ENCODE peak calls at places on chromosome 17, in four cellular contexts. One of them, this sample, is unnamed.

GRCh38 chr17:9225305-9226101 is 204.2 kb downstream of the NTN1 start:
- DNase-seq in hippocampal formation: no peak
- DNase-seq in activated CD8-positive, alpha-beta T cell treated with anti-CD3 and anti-CD28 coated beads for 36 hours: no peak
- DNase-seq in LoVo: no peak
- DNase-seq in this sample: no peak

GRCh38 chr17:81680150-81680549 is 3.4 kb downstream of the ARL16 start:
- DNase-seq in hippocampal formation: no peak
- DNase-seq in LoVo: no peak
- DNase-seq in activated CD8-positive, alpha-beta T cell treated with anti-CD3 and anti-CD28 coated beads for 36 hours: no peak
- DNase-seq in this sample: no peak

GRCh38 chr17:77127735-77128361 is 12.9 kb upstream of the SEC14L1 start:
- DNase-seq in LoVo: no peak
- DNase-seq in hippocampal formation: peak; percentile 38
- DNase-seq in activated CD8-positive, alpha-beta T cell treated with anti-CD3 and anti-CD28 coated beads for 36 hours: peak; percentile 91
- DNase-seq in this sample: peak; percentile 87

GRCh38 chr17:34171245-34171818 is 83.8 kb upstream of the CCL2 start:
- DNase-seq in hippocampal formation: no peak
- DNase-seq in activated CD8-positive, alpha-beta T cell treated with anti-CD3 and anti-CD28 coated beads for 36 hours: peak; percentile 77
- DNase-seq in LoVo: peak; percentile 38
- DNase-seq in this sample: peak; percentile 74

GRCh38 chr17:60164697-60165096 is 14.9 kb downstream of the CA4 start:
- DNase-seq in LoVo: no peak
- DNase-seq in hippocampal formation: no peak
- DNase-seq in activated CD8-positive, alpha-beta T cell treated with anti-CD3 and anti-CD28 coated beads for 36 hours: no peak
- DNase-seq in this sample: no peak

GRCh38 chr17:35891273-35891672 is 11.1 kb upstream of the CCL5 start:
- DNase-seq in activated CD8-positive, alpha-beta T cell treated with anti-CD3 and anti-CD28 coated beads for 36 hours: no peak
- DNase-seq in hippocampal formation: no peak
- DNase-seq in LoVo: no peak
- DNase-seq in this sample: no peak

GRCh38 chr17:59963738-59964454 is 644 bp downstream of the RNFT1 start:
- DNase-seq in activated CD8-positive, alpha-beta T cell treated with anti-CD3 and anti-CD28 coated beads for 36 hours: peak; percentile 68
- DNase-seq in hippocampal formation: peak; percentile 75
- DNase-seq in LoVo: peak; percentile 39
- DNase-seq in this sample: peak; percentile 90

GRCh38 chr17:69733171-69734014 is 318.9 kb downstream of the MAP2K6 start:
- DNase-seq in activated CD8-positive, alpha-beta T cell treated with anti-CD3 and anti-CD28 coated beads for 36 hours: no peak
- DNase-seq in LoVo: no peak
- DNase-seq in hippocampal formation: no peak
- DNase-seq in this sample: peak; percentile 93

GRCh38 chr17:48344241-48344640 is 85.8 kb downstream of the SKAP1 start:
- DNase-seq in hippocampal formation: no peak
- DNase-seq in activated CD8-positive, alpha-beta T cell treated with anti-CD3 and anti-CD28 coated beads for 36 hours: no peak
- DNase-seq in LoVo: no peak
- DNase-seq in this sample: no peak

GRCh38 chr17:73642659-73643011 is 1.6 kb downstream of the SDK2 start:
- DNase-seq in activated CD8-positive, alpha-beta T cell treated with anti-CD3 and anti-CD28 coated beads for 36 hours: no peak
- DNase-seq in LoVo: no peak
- DNase-seq in hippocampal formation: no peak
- DNase-seq in this sample: no peak

GRCh38 chr17:74361613-74362391 is at the start of gene BTBD17:
- DNase-seq in activated CD8-positive, alpha-beta T cell treated with anti-CD3 and anti-CD28 coated beads for 36 hours: peak; percentile 54
- DNase-seq in hippocampal formation: peak; percentile 48
- DNase-seq in LoVo: no peak
- DNase-seq in this sample: no peak

GRCh38 chr17:2395258-2396170 is 5.3 kb downstream of the MNT start:
- DNase-seq in activated CD8-positive, alpha-beta T cell treated with anti-CD3 and anti-CD28 coated beads for 36 hours: no peak
- DNase-seq in hippocampal formation: no peak
- DNase-seq in LoVo: no peak
- DNase-seq in this sample: peak; percentile 15

GRCh38 chr17:56136316-56136715 is 17.0 kb upstream of the ANKFN1 start:
- DNase-seq in activated CD8-positive, alpha-beta T cell treated with anti-CD3 and anti-CD28 coated beads for 36 hours: no peak
- DNase-seq in LoVo: no peak
- DNase-seq in hippocampal formation: no peak
- DNase-seq in this sample: no peak

GRCh38 chr17:7217113-7217987 is 2.3 kb downstream of the DLG4 start:
- DNase-seq in activated CD8-positive, alpha-beta T cell treated with anti-CD3 and anti-CD28 coated beads for 36 hours: peak; percentile 38
- DNase-seq in LoVo: no peak
- DNase-seq in hippocampal formation: no peak
- DNase-seq in this sample: no peak

GRCh38 chr17:80765241-80766022 is 220.8 kb downstream of the RPTOR start:
- DNase-seq in hippocampal formation: no peak
- DNase-seq in LoVo: no peak
- DNase-seq in activated CD8-positive, alpha-beta T cell treated with anti-CD3 and anti-CD28 coated beads for 36 hours: no peak
- DNase-seq in this sample: no peak

GRCh38 chr17:69743091-69743490 is 328.6 kb downstream of the MAP2K6 start:
- DNase-seq in LoVo: no peak
- DNase-seq in activated CD8-positive, alpha-beta T cell treated with anti-CD3 and anti-CD28 coated beads for 36 hours: no peak
- DNase-seq in hippocampal formation: no peak
- DNase-seq in this sample: no peak

GRCh38 chr17:28807925-28808641 is 34.5 kb downstream of the FAM222B start:
- DNase-seq in LoVo: peak; percentile 55
- DNase-seq in hippocampal formation: peak; percentile 22
- DNase-seq in activated CD8-positive, alpha-beta T cell treated with anti-CD3 and anti-CD28 coated beads for 36 hours: no peak
- DNase-seq in this sample: peak; percentile 75

GRCh38 chr17:48878920-48879898 is 13.4 kb upstream of the ATP5MC1 start:
- DNase-seq in LoVo: peak; percentile 75
- DNase-seq in hippocampal formation: peak; percentile 56
- DNase-seq in activated CD8-positive, alpha-beta T cell treated with anti-CD3 and anti-CD28 coated beads for 36 hours: peak; percentile 69
- DNase-seq in this sample: peak; percentile 63

This sample was measured in MV-4-11.